ENCODE peak calls at places on chromosome 21, in six cellular contexts. K is WERI-Rb-1, J is fibroblast of lung, Y is OCI-LY7, T is neural progenitor cell, F is AG04449. N is an unnamed sample.

GRCh38 chr21:39087238-39087975 is 95.8 kb downstream of the PSMG1 start:
- DNase-seq in K (no peak), J (no peak), Y (no peak), T (peak; percentile 40), F (no peak), N (no peak)

GRCh38 chr21:28068455-28069358 is 924.0 kb downstream of the LTN1 start:
- DNase-seq in K (no peak), J (no peak), Y (peak; percentile 11), T (peak; percentile 23), F (no peak), N (no peak)

GRCh38 chr21:16047857-16048256 is 318.1 kb downstream of the USP25 start:
- DNase-seq in K (no peak), J (peak; percentile 79), Y (no peak), T (no peak), F (peak; percentile 54), N (peak; percentile 46)

GRCh38 chr21:41236361-41236973 is 68.5 kb downstream of the BACE2 start:
- DNase-seq in K (no peak), J (no peak), Y (no peak), T (no peak), F (no peak), N (no peak)

GRCh38 chr21:19950347-19950746 is 1047.9 kb upstream of the NCAM2 start:
- DNase-seq in K (no peak), J (no peak), Y (no peak), T (no peak), F (no peak), N (no peak)

GRCh38 chr21:38352536-38353219 is 95.9 kb downstream of the KCNJ15 start:
- DNase-seq in K (peak; percentile 75), J (peak; percentile 77), Y (no peak), T (peak; percentile 68), F (no peak), N (peak; percentile 58)

GRCh38 chr21:17050156-17050555 is 462.7 kb upstream of the CXADR start:
- DNase-seq in K (no peak), J (peak; percentile 17), Y (no peak), T (no peak), F (no peak), N (no peak)

GRCh38 chr21:34992736-34993135 is 56.4 kb downstream of the RUNX1 start:
- DNase-seq in K (no peak), J (peak; percentile 77), Y (no peak), T (no peak), F (no peak), N (no peak)

GRCh38 chr21:41219498-41220207 is 51.7 kb downstream of the BACE2 start:
- DNase-seq in K (no peak), J (no peak), Y (no peak), T (no peak), F (no peak), N (no peak)

GRCh38 chr21:42627527-42628289 is 25.7 kb upstream of the PDE9A start:
- DNase-seq in K (no peak), J (no peak), Y (no peak), T (no peak), F (no peak), N (no peak)

GRCh38 chr21:43777953-43778352 is 1.8 kb upstream of the CSTB start:
- DNase-seq in K (no peak), J (no peak), Y (no peak), T (no peak), F (no peak), N (no peak)

GRCh38 chr21:43772368-43772870 is 3.7 kb downstream of the CSTB start:
- DNase-seq in K (no peak), J (no peak), Y (no peak), T (no peak), F (no peak), N (no peak)

GRCh38 chr21:43774163-43774562 is 1.9 kb downstream of the CSTB start:
- DNase-seq in K (no peak), J (no peak), Y (no peak), T (no peak), F (no peak), N (no peak)

GRCh38 chr21:43775795-43776430 is at the start of gene CSTB:
- DNase-seq in K (peak; percentile 95), J (peak; percentile 55), Y (peak; percentile 80), T (peak; percentile 90), F (no peak), N (no peak)

GRCh38 chr21:43775190-43775589 is 918 bp downstream of the CSTB start:
- DNase-seq in K (no peak), J (no peak), Y (no peak), T (no peak), F (no peak), N (no peak)
- H3K4me3 ChIP-seq in K (peak overlapping the region; percentile 56), J (peak overlapping the region; percentile 88), Y (peak overlapping the region; percentile 90), T (peak overlapping the region; percentile 81), F (peak overlapping the region; percentile 78), N (peak overlapping the region; percentile 67)

GRCh38 chr21:36696640-36697472 is 2.1 kb upstream of the SIM2 start:
- DNase-seq in K (no peak), J (no peak), Y (no peak), T (peak; percentile 58), F (no peak), N (no peak)

GRCh38 chr21:36696390-36696639 is 2.6 kb upstream of the SIM2 start:
- DNase-seq in K (no peak), J (no peak), Y (no peak), T (peak; percentile 31), F (no peak), N (no peak)

GRCh38 chr21:36699026-36699545 is at the start of gene SIM2:
- DNase-seq in K (peak; percentile 58), J (no peak), Y (no peak), T (peak; percentile 83), F (no peak), N (no peak)

GRCh38 chr21:36698160-36699025 is 522 bp upstream of the SIM2 start:
- DNase-seq in K (peak; percentile 58), J (no peak), Y (no peak), T (peak; percentile 69), F (no peak), N (no peak)

GRCh38 chr21:36697473-36698159 is 1.3 kb upstream of the SIM2 start:
- DNase-seq in K (no peak), J (no peak), Y (no peak), T (peak; percentile 75), F (no peak), N (no peak)
- H3K4me3 ChIP-seq in K (no peak overlapping the region), J (no peak overlapping the region), Y (no peak overlapping the region), T (no peak overlapping the region), F (no peak overlapping the region), N (no peak overlapping the region)

GRCh38 chr21:33896691-33897090 is 18.9 kb downstream of the ATP5PO start:
- DNase-seq in K (no peak), J (no peak), Y (no peak), T (no peak), F (no peak), N (no peak)

GRCh38 chr21:33897098-33897497 is 18.5 kb downstream of the ATP5PO start:
- DNase-seq in K (no peak), J (no peak), Y (no peak), T (no peak), F (no peak), N (no peak)

GRCh38 chr21:33893917-33894316 is 21.7 kb downstream of the ATP5PO start:
- DNase-seq in K (peak; percentile 58), J (no peak), Y (no peak), T (peak; percentile 56), F (no peak), N (no peak)

GRCh38 chr21:33894736-33895288 is 20.8 kb downstream of the ATP5PO start:
- DNase-seq in K (peak; percentile 96), J (peak; percentile 87), Y (peak; percentile 62), T (peak; percentile 89), F (peak; percentile 41), N (peak; percentile 75)

GRCh38 chr21:33895356-33895755 is 20.2 kb downstream of the ATP5PO start:
- DNase-seq in K (no peak), J (no peak), Y (no peak), T (no peak), F (no peak), N (no peak)
- H3K4me3 ChIP-seq in K (no peak overlapping the region), J (no peak overlapping the region), Y (no peak overlapping the region), T (no peak overlapping the region), F (no peak overlapping the region), N (peak overlapping the region; percentile 34)

GRCh38 chr21:46095106-46095719 is 2.7 kb upstream of the COL6A2 start:
- DNase-seq in K (no peak), J (no peak), Y (no peak), T (no peak), F (no peak), N (no peak)

GRCh38 chr21:46095814-46096595 is 1.9 kb upstream of the COL6A2 start:
- DNase-seq in K (peak; percentile 7), J (no peak), Y (no peak), T (no peak), F (no peak), N (no peak)

GRCh38 chr21:46097826-46098286 is at the start of gene COL6A2:
- DNase-seq in K (peak; percentile 76), J (peak; percentile 64), Y (no peak), T (peak; percentile 84), F (no peak), N (no peak)

GRCh38 chr21:46096997-46097825 is 701 bp upstream of the COL6A2 start:
- DNase-seq in K (peak; percentile 19), J (peak; percentile 40), Y (no peak), T (no peak), F (no peak), N (no peak)

DNA sequence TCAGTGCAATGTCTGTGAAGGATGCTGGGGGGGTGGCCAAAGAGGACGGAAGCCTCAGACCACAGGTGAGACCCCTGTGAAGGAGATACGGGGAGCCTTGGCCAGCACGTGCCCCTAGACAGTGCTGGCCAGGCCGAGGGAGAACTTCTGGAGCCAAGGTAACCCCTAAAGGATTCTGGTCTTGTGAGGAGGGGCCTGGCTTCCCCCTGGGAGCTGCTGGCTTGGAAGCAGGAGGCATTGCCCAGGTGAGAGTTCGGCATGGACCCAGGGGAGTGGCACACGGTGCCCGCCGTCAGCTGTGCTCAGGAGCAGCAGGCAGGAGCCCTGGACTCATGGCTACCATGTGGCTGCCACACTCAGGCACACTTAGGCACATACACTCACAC is 1.3 kb upstream of the COL6A2 start:
- DNase-seq in K (no peak), J (no peak), Y (no peak), T (no peak), F (no peak), N (no peak)
- H3K4me3 ChIP-seq in K (no peak overlapping the region), J (peak overlapping the region; percentile 89), Y (no peak overlapping the region), T (no peak overlapping the region), F (peak overlapping the region; percentile 81), N (peak overlapping the region; percentile 79)

DNA sequence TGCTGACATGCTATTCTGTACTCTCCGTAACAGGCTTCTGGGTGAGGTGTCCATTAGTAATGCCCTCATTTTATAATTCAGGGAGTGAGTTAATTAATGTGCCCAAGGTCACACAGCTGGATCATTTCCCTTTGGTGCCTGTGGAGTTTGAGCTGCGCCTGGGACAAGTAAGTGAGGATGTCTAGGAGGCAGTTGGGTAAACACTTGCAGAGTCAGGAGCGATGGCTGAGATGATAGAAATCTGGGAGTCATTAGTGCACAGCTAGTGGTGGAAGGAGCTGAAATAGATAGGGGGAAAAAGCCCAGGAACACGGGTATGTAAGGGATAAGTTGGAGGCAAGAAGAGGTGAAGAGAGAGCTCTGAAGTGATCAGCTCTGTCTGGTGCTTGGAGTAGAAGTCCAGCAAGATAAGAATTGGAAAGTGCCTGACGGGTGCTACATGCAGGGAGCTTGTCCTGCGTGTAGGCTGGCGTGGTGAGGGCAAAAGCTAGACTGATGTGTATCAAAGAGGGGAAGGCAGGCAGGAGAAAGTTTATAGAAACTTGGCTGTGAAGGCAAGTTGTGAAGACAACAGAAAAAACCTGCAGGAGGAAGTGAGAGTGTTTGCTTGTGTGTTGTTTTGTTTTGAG is 1.7 kb upstream of the SCAF4 start:
- DNase-seq in K (no peak), J (no peak), Y (peak; percentile 52), T (no peak), F (no peak), N (no peak)
- H3K4me3 ChIP-seq in K (no peak overlapping the region), J (no peak overlapping the region), Y (peak overlapping the region; percentile 85), T (peak overlapping the region; percentile 99), F (peak overlapping the region; percentile 71), N (no peak overlapping the region)

GRCh38 chr21:25871566-25871965 is 136.8 kb downstream of the GABPA start:
- DNase-seq in K (peak; percentile 33), J (no peak), Y (peak; percentile 2), T (no peak), F (no peak), N (no peak)
- H3K4me3 ChIP-seq in K (no peak overlapping the region), J (no peak overlapping the region), Y (no peak overlapping the region), T (no peak overlapping the region), F (no peak overlapping the region), N (no peak overlapping the region)

N was measured in AG04450.